ENCODE peak calls at places on chromosomes 3 and 15, in nine cellular contexts. L is coronary artery, W is A549, G is mucosa of descending colon, X is right atrium auricular region, V is GM12864, C is uterus, R is fibroblast of villous mesenchyme, I is HFF-Myc. U is an unnamed sample.

GRCh38 chr3:52026016-52026415 is 30.3 kb upstream of the RPL29 start:
- DNase-seq in L (no peak), W (no peak), G (no peak), X (no peak), V (no peak), C (no peak), R (no peak), I (no peak), U (no peak)

GRCh38 chr3:59502806-59503205 is 453.0 kb upstream of the CFAP20DC start:
- DNase-seq in L (no peak), W (no peak), G (no peak), X (no peak), V (no peak), C (no peak), R (peak), I (peak), U (peak)

GRCh38 chr3:14569474-14569873 is 29.3 kb upstream of the GRIP2 start:
- DNase-seq in L (no peak), W (no peak), G (no peak), X (no peak), V (no peak), C (no peak), R (no peak), I (no peak), U (no peak)

GRCh38 chr15:62456011-62456920 is 291.2 kb upstream of the C2CD4B start:
- DNase-seq in L (no peak), W (no peak), G (no peak), X (no peak), V (no peak), C (no peak), R (no peak), I (no peak), U (no peak)

GRCh38 chr3:58176827-58177489 is 33.8 kb downstream of the DNASE1L3 start:
- DNase-seq in L (no peak), W (no peak), G (no peak), X (no peak), V (no peak), C (no peak), R (no peak), I (no peak), U (peak)

GRCh38 chr3:42078686-42079085 is 12.5 kb upstream of the TRAK1 start:
- DNase-seq in L (no peak), W (no peak), G (no peak), X (no peak), V (no peak), C (no peak), R (no peak), I (no peak), U (no peak)

GRCh38 chr3:188590556-188590955 is 436.6 kb downstream of the LPP start:
- DNase-seq in L (no peak), W (no peak), G (no peak), X (no peak), V (no peak), C (no peak), R (no peak), I (no peak), U (no peak)

GRCh38 chr3:171327441-171328174 is 132.6 kb downstream of the TNIK start:
- DNase-seq in L (no peak), W (no peak), G (no peak), X (no peak), V (no peak), C (no peak), R (no peak), I (no peak), U (no peak)

GRCh38 chr3:174540081-174540480 is 319.1 kb upstream of the NAALADL2 start:
- DNase-seq in L (no peak), W (no peak), G (peak), X (no peak), V (no peak), C (no peak), R (no peak), I (no peak), U (no peak)

GRCh38 chr3:156258301-156258700 is 137.9 kb downstream of the KCNAB1 start:
- DNase-seq in L (no peak), W (no peak), G (no peak), X (no peak), V (no peak), C (no peak), R (no peak), I (no peak), U (no peak)

GRCh38 chr3:24471480-24471879 is 23.2 kb downstream of the THRB start:
- DNase-seq in L (no peak), W (no peak), G (no peak), X (no peak), V (no peak), C (no peak), R (no peak), I (no peak), U (no peak)

GRCh38 chr15:84681822-84682221 is 23.8 kb upstream of the NMB start:
- DNase-seq in L (no peak), W (no peak), G (no peak), X (no peak), V (no peak), C (no peak), R (peak), I (no peak), U (peak)

GRCh38 chr3:150469031-150469930 is 61.2 kb downstream of the TSC22D2 start:
- DNase-seq in L (no peak), W (peak), G (peak), X (peak), V (no peak), C (peak), R (peak), I (peak), U (peak)

GRCh38 chr3:182491571-182491970 is 301.7 kb upstream of the ATP11B start:
- DNase-seq in L (no peak), W (no peak), G (no peak), X (no peak), V (no peak), C (no peak), R (no peak), I (no peak), U (no peak)

GRCh38 chr3:141231923-141232861 is 567 bp downstream of the PXYLP1 start:
- DNase-seq in L (no peak), W (no peak), G (peak), X (no peak), V (no peak), C (peak), R (no peak), I (no peak), U (peak)

GRCh38 chr3:72423643-72424042 is 424.6 kb downstream of the SHQ1 start:
- DNase-seq in L (no peak), W (no peak), G (no peak), X (no peak), V (no peak), C (no peak), R (no peak), I (no peak), U (no peak)

GRCh38 chr3:70531838-70532489 is 219.5 kb upstream of the MDFIC2 start:
- DNase-seq in L (no peak), W (no peak), G (no peak), X (no peak), V (no peak), C (no peak), R (no peak), I (no peak), U (no peak)

GRCh38 chr15:76311071-76311956 is at the start of gene ETFA:
- DNase-seq in L (peak), W (peak), G (peak), X (peak), V (peak), C (peak), R (peak), I (peak), U (peak)

GRCh38 chr3:2268779-2269178 is 170.1 kb downstream of the CNTN4 start:
- DNase-seq in L (no peak), W (peak), G (no peak), X (no peak), V (no peak), C (no peak), R (no peak), I (no peak), U (no peak)

GRCh38 chr3:17551333-17551732 is 191.1 kb downstream of the TBC1D5 start:
- DNase-seq in L (no peak), W (no peak), G (no peak), X (no peak), V (no peak), C (no peak), R (no peak), I (no peak), U (no peak)

GRCh38 chr3:148998715-148999413 is 7.5 kb downstream of the GYG1 start:
- DNase-seq in L (no peak), W (no peak), G (no peak), X (no peak), V (no peak), C (no peak), R (no peak), I (no peak), U (peak)

GRCh38 chr3:144458283-144458682 is 486.7 kb downstream of the DIPK2A start:
- DNase-seq in L (no peak), W (no peak), G (no peak), X (no peak), V (no peak), C (no peak), R (no peak), I (no peak), U (peak)

GRCh38 chr3:140468407-140468806 is 209.5 kb upstream of the TRIM42 start:
- DNase-seq in L (no peak), W (no peak), G (no peak), X (no peak), V (no peak), C (no peak), R (no peak), I (no peak), U (no peak)

GRCh38 chr3:192901435-192901834 is 16.2 kb downstream of the MB21D2 start:
- DNase-seq in L (no peak), W (peak), G (no peak), X (no peak), V (no peak), C (no peak), R (peak), I (no peak), U (peak)

GRCh38 chr3:138945646-138946553 is 1.0 kb downstream of the FOXL2 start:
- DNase-seq in L (peak), W (peak), G (peak), X (no peak), V (no peak), C (no peak), R (peak), I (no peak), U (peak)

GRCh38 chr3:187000711-187001151 is 70.4 kb downstream of the ST6GAL1 start:
- DNase-seq in L (peak), W (no peak), G (no peak), X (no peak), V (peak), C (no peak), R (no peak), I (no peak), U (no peak)

GRCh38 chr15:48005921-48006541 is 114.8 kb upstream of the SLC24A5 start:
- DNase-seq in L (no peak), W (no peak), G (no peak), X (no peak), V (no peak), C (peak), R (peak), I (peak), U (no peak)

GRCh38 chr3:184524981-184525336 is 36.6 kb upstream of the EPHB3 start:
- DNase-seq in L (no peak), W (no peak), G (no peak), X (peak), V (no peak), C (no peak), R (no peak), I (no peak), U (peak)

GRCh38 chr3:178982138-178982537 is 89.5 kb downstream of the ZMAT3 start:
- DNase-seq in L (no peak), W (no peak), G (no peak), X (no peak), V (no peak), C (no peak), R (no peak), I (no peak), U (peak)

GRCh38 chr3:15889936-15890335 is 92.2 kb upstream of the ANKRD28 start:
- DNase-seq in L (no peak), W (no peak), G (no peak), X (no peak), V (no peak), C (no peak), R (no peak), I (no peak), U (peak)
- TF ChIP-seq CTCF in L (no peak), W (no peak), G (no peak), X (no peak), V (no peak), C (no peak), R (no peak), I (no peak), U (no peak)

DNA sequence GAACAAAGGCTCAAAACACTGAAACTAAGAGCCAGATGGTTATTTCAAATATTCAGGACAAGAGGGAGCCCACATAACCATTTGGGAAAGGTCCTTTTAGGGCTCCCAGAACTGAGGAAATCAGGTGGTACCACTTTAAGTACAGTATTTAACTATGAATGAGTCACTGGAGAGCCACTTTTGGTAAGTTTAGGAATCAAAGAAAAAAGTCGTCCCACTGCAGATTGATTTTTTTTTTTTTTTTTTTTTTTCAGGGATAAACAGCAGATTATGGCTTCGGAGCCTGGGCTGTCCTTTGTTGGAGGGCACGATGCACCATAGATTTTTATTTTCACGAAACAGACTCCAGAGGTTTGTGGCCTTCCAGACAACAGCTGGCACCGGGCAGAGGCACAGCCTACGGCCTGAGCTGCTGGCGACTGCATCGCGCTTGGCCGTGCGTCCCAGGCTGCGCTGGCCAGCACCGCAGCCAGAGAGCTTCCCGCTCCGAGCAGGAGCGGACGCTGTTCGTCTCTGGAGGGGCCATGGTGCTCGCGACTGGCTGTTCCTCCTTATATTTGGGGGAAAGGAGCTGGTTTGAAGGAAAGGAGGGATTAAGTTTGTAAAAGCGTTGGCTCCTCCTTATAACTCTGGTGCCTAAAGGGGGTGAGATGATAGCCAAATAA is 152.8 kb upstream of the GOLIM4 start:
- DNase-seq in L (no peak), W (peak), G (peak), X (no peak), V (no peak), C (no peak), R (peak), I (no peak), U (peak)
- H3K4me3 ChIP-seq in L (peak), W (peak), G (no peak), X (peak), V (peak), C (peak), R (peak), I (peak), U (peak)

DNA sequence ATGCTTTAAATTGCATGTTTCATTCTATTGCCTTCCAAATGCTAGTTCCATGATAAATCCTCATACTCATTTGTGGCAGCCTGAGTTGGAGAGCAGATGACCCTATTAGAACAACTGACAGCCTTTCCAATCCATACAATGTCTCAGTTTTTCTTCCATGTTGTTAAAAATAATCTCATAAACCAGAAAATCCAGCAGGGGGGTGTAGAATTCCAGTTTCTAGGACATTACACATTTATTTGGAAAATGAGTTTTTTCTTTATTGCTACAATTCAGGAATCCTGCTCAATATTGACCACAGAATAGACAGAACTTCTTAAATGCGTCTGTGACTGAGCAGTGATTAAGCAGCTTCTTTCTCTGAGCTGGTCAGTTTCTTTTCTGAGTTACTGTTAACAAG is 174.2 kb upstream of the ATP10A start:
- DNase-seq in L (no peak), W (no peak), G (no peak), X (no peak), V (no peak), C (no peak), R (no peak), I (no peak), U (no peak)
- TF ChIP-seq CTCF in L (no peak), W (no peak), G (no peak), X (no peak), V (no peak), C (no peak), R (no peak), I (no peak), U (no peak)

DNA sequence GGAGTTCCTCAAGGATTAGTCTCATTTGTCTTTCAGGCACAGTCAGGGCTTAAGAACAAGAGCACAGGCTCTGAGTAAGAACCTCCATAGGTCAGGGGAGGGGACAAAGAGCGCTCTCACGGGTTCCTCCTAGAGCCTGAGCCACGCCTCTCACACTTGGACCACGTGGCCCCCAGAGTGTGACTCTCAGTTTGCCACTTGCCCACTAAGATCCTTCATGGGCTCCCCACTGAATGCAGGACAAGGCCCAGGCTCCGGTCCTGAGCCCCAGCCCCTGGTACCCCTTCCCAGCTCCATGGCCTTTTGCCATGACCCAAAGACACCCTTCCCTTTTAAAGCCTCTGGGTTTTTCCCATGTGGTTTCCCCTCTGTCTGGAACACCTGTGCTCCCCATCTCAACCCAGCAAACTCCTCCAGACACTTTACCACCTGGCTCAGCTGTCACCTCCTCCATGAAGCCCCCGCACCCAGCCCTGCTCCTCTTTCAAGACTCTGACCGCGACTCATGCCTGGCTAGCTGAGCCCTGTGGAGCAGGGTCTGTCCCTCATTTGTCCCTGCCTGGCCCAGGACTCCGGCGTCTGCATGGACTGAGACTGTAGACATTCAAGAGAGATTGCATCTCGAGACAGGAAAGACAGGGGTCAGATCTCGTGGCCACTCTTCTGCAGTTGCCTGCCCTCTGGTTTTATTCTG is 32.7 kb downstream of the IQSEC1 start:
- DNase-seq in L (no peak), W (no peak), G (no peak), X (no peak), V (peak), C (no peak), R (no peak), I (no peak), U (no peak)
- H3K4me3 ChIP-seq in L (no peak), W (no peak), G (no peak), X (no peak), V (no peak), C (no peak), R (no peak), I (no peak), U (no peak)

GRCh38 chr15:92059036-92059970 is 205.8 kb downstream of the SLCO3A1 start:
- DNase-seq in L (no peak), W (no peak), G (no peak), X (no peak), V (no peak), C (no peak), R (no peak), I (no peak), U (peak)
- TF ChIP-seq CTCF in L (no peak), W (no peak), G (no peak), X (no peak), V (no peak), C (no peak), R (no peak), I (no peak), U (no peak)

DNA sequence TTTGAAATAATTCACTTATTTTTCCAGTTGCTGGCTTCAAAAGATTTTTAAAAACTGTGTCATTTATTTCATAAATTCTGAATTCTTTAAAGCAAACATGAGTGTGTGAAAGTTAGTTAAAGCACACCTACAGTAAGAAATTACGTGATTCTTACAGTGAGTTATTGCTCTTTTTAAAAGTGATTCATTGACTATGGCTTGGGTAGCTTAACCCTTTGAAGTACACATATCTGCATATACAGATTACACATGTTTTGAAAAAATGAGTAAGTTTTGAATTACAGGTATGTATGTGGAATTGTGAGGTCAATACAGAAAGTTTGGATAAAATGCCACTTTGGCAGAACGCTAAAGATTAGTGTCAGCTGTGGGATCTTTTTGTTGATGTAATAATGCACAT is 64.5 kb upstream of the MBNL1 start:
- DNase-seq in L (no peak), W (no peak), G (no peak), X (no peak), V (no peak), C (no peak), R (no peak), I (no peak), U (no peak)
- H3K4me3 ChIP-seq in L (peak), W (no peak), G (no peak), X (no peak), V (peak), C (peak), R (no peak), I (no peak), U (no peak)

GRCh38 chr3:11304160-11304559 is 32.0 kb downstream of the ATG7 start:
- DNase-seq in L (no peak), W (no peak), G (no peak), X (no peak), V (no peak), C (no peak), R (no peak), I (no peak), U (no peak)
- TF ChIP-seq CTCF in L (no peak), W (no peak), G (no peak), X (no peak), V (no peak), C (no peak), R (no peak), I (no peak), U (no peak)

GRCh38 chr3:31448882-31449243 is 83.9 kb upstream of the STT3B start:
- DNase-seq in L (no peak), W (no peak), G (no peak), X (no peak), V (no peak), C (no peak), R (no peak), I (no peak), U (no peak)

GRCh38 chr3:31446411-31446810 is 86.3 kb upstream of the STT3B start:
- DNase-seq in L (no peak), W (no peak), G (no peak), X (no peak), V (no peak), C (no peak), R (no peak), I (no peak), U (no peak)

GRCh38 chr3:31450345-31450744 is 82.4 kb upstream of the STT3B start:
- DNase-seq in L (no peak), W (no peak), G (no peak), X (no peak), V (no peak), C (no peak), R (no peak), I (no peak), U (no peak)

GRCh38 chr3:31448035-31448881 is 84.5 kb upstream of the STT3B start:
- DNase-seq in L (no peak), W (peak), G (peak), X (no peak), V (peak), C (no peak), R (peak), I (no peak), U (peak)

GRCh38 chr3:31449318-31449717 is 83.4 kb upstream of the STT3B start:
- DNase-seq in L (no peak), W (no peak), G (no peak), X (no peak), V (no peak), C (no peak), R (no peak), I (no peak), U (no peak)
- H3K4me3 ChIP-seq in L (no peak), W (no peak), G (no peak), X (no peak), V (no peak), C (no peak), R (no peak), I (no peak), U (no peak)

DNA sequence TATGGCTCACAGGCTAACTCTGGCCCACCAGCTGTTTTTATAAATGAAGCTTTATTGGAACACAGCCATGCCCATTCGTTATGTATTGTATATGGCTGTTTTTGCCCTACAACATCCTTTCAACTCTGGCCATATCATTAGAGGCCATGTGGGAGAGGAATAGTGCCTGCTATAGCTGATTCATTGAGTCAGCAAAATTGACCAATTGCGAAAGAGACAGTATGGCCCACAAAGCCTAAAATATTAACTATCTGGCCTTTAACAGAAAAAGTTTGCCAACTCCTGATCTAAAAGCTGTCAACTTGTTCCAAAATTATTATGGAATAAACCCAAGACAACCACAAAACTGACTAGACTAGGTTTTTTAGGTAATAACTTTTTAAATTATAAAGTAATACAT is 1.4 kb downstream of the NR1I2 start:
- DNase-seq in L (no peak), W (no peak), G (no peak), X (no peak), V (no peak), C (no peak), R (no peak), I (no peak), U (no peak)
- TF ChIP-seq CTCF in L (no peak), W (no peak), G (no peak), X (no peak), V (no peak), C (no peak), R (no peak), I (no peak), U (no peak)

U was measured in epithelial cell of esophagus.